ENCODE peak calls at places on chromosomes 2 and 18, in five cellular contexts. K is RWPE1, Q is Peyer's patch, R is neural progenitor cell, D is A549. F is an unnamed sample.

GRCh38 chr2:195532628-195533271 is 124.3 kb upstream of the SLC39A10 start:
- DNase-seq in D (peak; percentile 29), R (no peak), Q (no peak), K (no peak), F (no peak)

GRCh38 chr2:38876407-38876806 is 631 bp downstream of the MORN2 start:
- DNase-seq in Q (no peak), K (peak; percentile 11), D (no peak), R (peak; percentile 4), F (no peak)

GRCh38 chr2:140586379-140586778 is 1544.4 kb downstream of the LRP1B start:
- DNase-seq in R (peak; percentile 66), K (peak; percentile 27), Q (no peak), D (peak; percentile 63), F (peak; percentile 58)

GRCh38 chr2:224946911-224947310 is 95.4 kb downstream of the DOCK10 start:
- DNase-seq in Q (no peak), R (no peak), D (no peak), K (no peak), F (peak; percentile 43)

GRCh38 chr18:12990128-12990485 is 1.1 kb upstream of the CEP192 start:
- DNase-seq in R (no peak), D (no peak), K (no peak), Q (no peak), F (no peak)

GRCh38 chr18:25798026-25798537 is 292.3 kb downstream of the SS18 start:
- DNase-seq in D (no peak), Q (no peak), R (no peak), K (no peak), F (peak; percentile 84)

GRCh38 chr2:113242318-113242717 is 36.4 kb downstream of the PAX8 start:
- DNase-seq in D (no peak), R (no peak), Q (no peak), K (no peak), F (no peak)

GRCh38 chr2:114265256-114265655 is 177.2 kb upstream of the DPP10 start:
- DNase-seq in D (no peak), R (no peak), Q (no peak), K (no peak), F (peak; percentile 68)

GRCh38 chr18:13216732-13217465 is 1.7 kb upstream of the LDLRAD4 start:
- DNase-seq in D (no peak), Q (peak; percentile 76), R (peak; percentile 75), K (no peak), F (peak; percentile 8)

GRCh38 chr2:60867848-60868247 is 13.5 kb upstream of the REL start:
- DNase-seq in R (no peak), K (no peak), Q (no peak), D (no peak), F (no peak)

GRCh38 chr2:76569819-76570218 is 859.1 kb upstream of the GCFC2 start:
- DNase-seq in Q (no peak), K (no peak), D (no peak), R (no peak), F (no peak)

GRCh38 chr2:209125291-209125690 is 298.6 kb upstream of the MAP2 start:
- DNase-seq in K (peak; percentile 3), R (no peak), D (no peak), Q (no peak), F (no peak)

GRCh38 chr2:79993144-79993543 is 311.4 kb downstream of the LRRTM1 start:
- DNase-seq in Q (no peak), K (no peak), D (no peak), R (no peak), F (no peak)

GRCh38 chr2:133414486-133415209 is 153.6 kb downstream of the NCKAP5 start:
- DNase-seq in D (no peak), Q (no peak), K (no peak), R (no peak), F (no peak)

GRCh38 chr2:72991439-72991725 is 74.1 kb downstream of the EMX1 start:
- DNase-seq in Q (no peak), R (no peak), D (no peak), K (no peak), F (no peak)

GRCh38 chr2:95344656-95345055 is 47.5 kb downstream of the KCNIP3 start:
- DNase-seq in K (no peak), Q (no peak), R (no peak), D (no peak), F (no peak)

GRCh38 chr2:33051586-33052385 is 105.0 kb downstream of the LTBP1 start:
- DNase-seq in Q (no peak), D (peak; percentile 95), K (no peak), R (no peak), F (no peak)

GRCh38 chr2:230219419-230220331 is at the start of gene SP110:
- DNase-seq in Q (peak; percentile 78), K (peak; percentile 90), D (peak; percentile 70), R (peak; percentile 16), F (peak; percentile 39)

GRCh38 chr18:47247036-47247832 is 4.2 kb downstream of the SKOR2 start:
- DNase-seq in R (peak; percentile 83), D (no peak), K (no peak), Q (no peak), F (no peak)

GRCh38 chr18:54888933-54889332 is 60.7 kb downstream of the RAB27B start:
- DNase-seq in Q (no peak), D (no peak), R (no peak), K (no peak), F (no peak)

GRCh38 chr2:151261240-151261976 is at the start of gene RBM43:
- DNase-seq in D (peak; percentile 89), Q (peak; percentile 82), K (peak; percentile 81), R (peak; percentile 79), F (peak; percentile 75)

GRCh38 chr2:137179542-137179941 is 414.2 kb downstream of the THSD7B start:
- DNase-seq in D (no peak), R (no peak), K (peak; percentile 67), Q (no peak), F (no peak)
- H3K27ac ChIP-seq in D (no peak overlapping the region), R (no peak overlapping the region), K (no peak overlapping the region), Q (no peak overlapping the region), F (no peak overlapping the region)

GRCh38 chr2:108414256-108414876 is 34.6 kb upstream of the GCC2 start:
- DNase-seq in Q (no peak), D (no peak), R (no peak), K (no peak), F (no peak)

GRCh38 chr2:108409768-108410167 is 32.0 kb downstream of the SULT1C4 start:
- DNase-seq in Q (no peak), R (no peak), D (no peak), K (no peak), F (no peak)

GRCh38 chr2:108414945-108415344 is 34.1 kb upstream of the GCC2 start:
- DNase-seq in R (no peak), D (no peak), Q (no peak), K (no peak), F (no peak)

GRCh38 chr2:108413731-108414130 is 35.3 kb upstream of the GCC2 start:
- DNase-seq in R (no peak), Q (no peak), D (no peak), K (no peak), F (no peak)

GRCh38 chr2:108412995-108413726 is 35.4 kb downstream of the SULT1C4 start:
- DNase-seq in R (no peak), K (peak; percentile 94), Q (no peak), D (peak; percentile 82), F (peak; percentile 96)
- H3K27ac ChIP-seq in R (no peak overlapping the region), K (peak overlapping the region; percentile 65), Q (no peak overlapping the region), D (peak overlapping the region; percentile 74), F (peak overlapping the region; percentile 57)

GRCh38 chr18:32386466-32386865 is 84.2 kb downstream of the GAREM1 start:
- DNase-seq in Q (no peak), K (no peak), D (no peak), R (no peak), F (no peak)
- H3K27ac ChIP-seq in Q (no peak overlapping the region), K (no peak overlapping the region), D (no peak overlapping the region), R (no peak overlapping the region), F (no peak overlapping the region)

DNA sequence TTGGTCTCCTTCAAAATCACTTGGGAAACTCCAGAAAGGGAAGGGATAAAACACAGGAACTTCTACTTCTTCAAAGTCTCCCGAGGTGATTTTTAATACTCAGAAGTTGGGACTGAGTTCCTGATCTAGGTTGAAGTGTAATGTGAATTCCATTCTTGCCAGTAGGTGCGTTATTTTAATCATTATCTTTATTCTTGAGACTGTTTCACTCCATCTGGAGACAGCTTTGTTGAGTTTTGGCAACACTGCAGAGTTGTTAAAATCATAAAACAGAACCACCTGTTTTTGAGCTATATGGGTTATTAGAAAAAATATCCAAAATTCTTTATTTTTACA is 22.0 kb downstream of the ATP8B1 start:
- DNase-seq in K (no peak), R (no peak), D (no peak), Q (no peak), F (no peak)
- H3K27ac ChIP-seq in K (no peak overlapping the region), R (no peak overlapping the region), D (peak overlapping the region; percentile 85), Q (no peak overlapping the region), F (no peak overlapping the region)

GRCh38 chr2:237351046-237351445 is 62.9 kb downstream of the COL6A3 start:
- DNase-seq in Q (no peak), D (no peak), R (no peak), K (no peak), F (no peak)
- H3K27ac ChIP-seq in Q (no peak overlapping the region), D (no peak overlapping the region), R (no peak overlapping the region), K (peak overlapping the region; percentile 72), F (no peak overlapping the region)

GRCh38 chr2:197293252-197294007 is 17.1 kb downstream of the ANKRD44 start:
- DNase-seq in K (no peak), D (no peak), Q (no peak), R (no peak), F (no peak)
- H3K27ac ChIP-seq in K (no peak overlapping the region), D (no peak overlapping the region), Q (peak overlapping the region; percentile 72), R (no peak overlapping the region), F (no peak overlapping the region)

GRCh38 chr2:9897331-9897737 is 54.1 kb downstream of the TAF1B start:
- DNase-seq in R (peak; percentile 27), K (peak; percentile 83), Q (no peak), D (peak; percentile 46), F (peak; percentile 56)

GRCh38 chr2:9897796-9898195 is 53.7 kb upstream of the GRHL1 start:
- DNase-seq in Q (no peak), D (no peak), K (no peak), R (peak; percentile 33), F (no peak)

GRCh38 chr2:9892236-9892635 is 49.0 kb downstream of the TAF1B start:
- DNase-seq in K (no peak), D (no peak), Q (no peak), R (no peak), F (no peak)

GRCh38 chr2:9895669-9896068 is 52.4 kb downstream of the TAF1B start:
- DNase-seq in D (no peak), Q (no peak), K (peak; percentile 71), R (no peak), F (no peak)

DNA sequence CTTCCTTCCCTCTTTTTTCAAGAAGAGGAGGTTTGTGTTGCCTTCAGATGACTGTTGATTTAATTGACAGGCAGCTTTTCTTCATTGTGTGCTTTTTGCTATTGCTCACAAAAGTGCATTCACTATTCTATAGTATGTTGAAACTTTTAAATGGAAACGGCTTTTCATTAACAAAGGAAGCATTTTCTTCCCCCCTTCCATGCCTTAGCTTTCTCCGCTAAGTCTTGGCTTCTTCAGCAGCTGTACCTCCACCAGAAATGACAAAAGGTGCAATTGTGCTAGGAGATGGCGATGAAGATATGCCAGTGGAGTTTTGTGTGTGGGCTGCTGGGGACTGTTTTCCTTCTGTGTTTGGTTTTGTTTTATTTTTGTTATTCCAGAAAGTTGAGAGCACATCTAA is 52.9 kb downstream of the TAF1B start:
- DNase-seq in Q (no peak), R (peak; percentile 51), D (no peak), K (no peak), F (peak; percentile 81)
- H3K27ac ChIP-seq in Q (no peak overlapping the region), R (peak overlapping the region; percentile 81), D (no peak overlapping the region), K (no peak overlapping the region), F (peak overlapping the region; percentile 37)

F was measured in SJCRH30.